ENCODE peak calls at places on chromosomes 7 and 10, in seven cellular contexts. S is uterus; Y is AG04450; A is stimulated activated CD4-positive, alpha-beta T cell treated with anti-CD3 and anti-CD28 coated beads, Interleukin-15, amount 100 ng/mL, for 48 hours; Q is left colon; C is NCI-H748 treated with DMSO at 0.1 percent for 48 hours; H is mesendoderm. X is an unnamed sample.

GRCh38 chr10:29314726-29315125 is 25.9 kb downstream of the LYZL1 start:
- DNase-seq in C (no peak), Q (no peak), Y (no peak), S (no peak), A (no peak), H (no peak), X (no peak)

GRCh38 chr7:86645174-86645566 is 1.5 kb downstream of the GRM3 start:
- DNase-seq in A (no peak), Q (no peak), H (peak), Y (no peak), C (no peak), S (no peak), X (no peak)

GRCh38 chr7:42168512-42168911 is 68.5 kb downstream of the GLI3 start:
- DNase-seq in A (no peak), C (no peak), S (no peak), H (no peak), Y (no peak), Q (no peak), X (no peak)

GRCh38 chr10:124738441-124738840 is 5.7 kb downstream of the FAM53B start:
- DNase-seq in A (no peak), C (no peak), H (no peak), S (no peak), Q (no peak), Y (no peak), X (no peak)

GRCh38 chr10:72893136-72893798 is at the start of gene OIT3:
- DNase-seq in C (no peak), A (no peak), H (no peak), S (no peak), Y (no peak), Q (no peak), X (no peak)

GRCh38 chr7:18900801-18901200 is 216.6 kb downstream of the TWIST1 start:
- DNase-seq in Q (no peak), C (no peak), A (no peak), Y (no peak), H (no peak), S (no peak), X (no peak)

GRCh38 chr7:37942934-37943610 is 22.6 kb downstream of the EPDR1 start:
- DNase-seq in A (no peak), Q (peak), H (peak), C (no peak), S (peak), Y (no peak), X (no peak)

GRCh38 chr10:83917519-83918506 is 221.5 kb upstream of the GHITM start:
- DNase-seq in Q (no peak), H (peak), Y (no peak), C (no peak), A (no peak), S (no peak), X (no peak)

GRCh38 chr7:105205592-105206211 is 183.0 kb downstream of the SRPK2 start:
- DNase-seq in C (no peak), Q (no peak), S (no peak), Y (no peak), H (no peak), A (peak), X (no peak)

GRCh38 chr10:5720182-5720581 is 35.5 kb downstream of the TASOR2 start:
- DNase-seq in A (no peak), Q (no peak), S (no peak), C (no peak), H (no peak), Y (no peak), X (no peak)

GRCh38 chr10:28930520-28931495 is 253.5 kb downstream of the BAMBI start:
- DNase-seq in Y (no peak), H (no peak), S (no peak), C (no peak), A (no peak), Q (no peak), X (no peak)

GRCh38 chr10:132302421-132302820 is 5.3 kb downstream of the STK32C start:
- DNase-seq in C (no peak), A (no peak), Q (no peak), H (no peak), Y (no peak), S (peak), X (no peak)

GRCh38 chr7:21128418-21128817 is 299.5 kb upstream of the SP4 start:
- DNase-seq in H (no peak), Y (no peak), C (peak), Q (no peak), A (no peak), S (no peak), X (peak)

GRCh38 chr10:132777441-132777840 is 8.5 kb downstream of the NKX6-2 start:
- DNase-seq in A (no peak), H (no peak), C (no peak), Y (no peak), Q (no peak), S (no peak), X (no peak)

GRCh38 chr10:133359554-133359971 is 1.7 kb upstream of the FUOM start:
- DNase-seq in H (no peak), Q (peak), Y (no peak), S (no peak), C (peak), A (no peak), X (peak)

GRCh38 chr10:71471957-71472365 is 75.2 kb downstream of the CDH23 start:
- DNase-seq in C (no peak), S (peak), H (no peak), Y (no peak), A (no peak), Q (no peak), X (peak)

GRCh38 chr7:41699532-41699931 is 3.4 kb downstream of the INHBA start:
- DNase-seq in Q (no peak), Y (no peak), S (no peak), H (peak), A (no peak), C (no peak), X (no peak)

GRCh38 chr10:6498771-6499170 is 81.3 kb downstream of the PRKCQ start:
- DNase-seq in S (no peak), Y (no peak), Q (no peak), C (no peak), A (no peak), H (no peak), X (no peak)

GRCh38 chr7:23863209-23863798 is 153.3 kb downstream of the STK31 start:
- DNase-seq in C (peak), S (no peak), Q (no peak), A (no peak), Y (peak), H (peak), X (no peak)

GRCh38 chr10:124000792-124001201 is 92.6 kb downstream of the CHST15 start:
- DNase-seq in H (no peak), Q (no peak), S (no peak), A (no peak), Y (no peak), C (no peak), X (no peak)

GRCh38 chr7:97006146-97006950 is 995 bp downstream of the DLX6 start:
- DNase-seq in C (no peak), Y (no peak), S (no peak), Q (no peak), H (peak), A (no peak), X (peak)

GRCh38 chr7:12458520-12459131 is 55.0 kb upstream of the VWDE start:
- DNase-seq in A (no peak), C (peak), Y (no peak), S (no peak), Q (no peak), H (peak), X (no peak)

GRCh38 chr7:36439624-36440023 is 50.0 kb downstream of the ANLN start:
- DNase-seq in Y (no peak), S (no peak), H (no peak), A (no peak), Q (no peak), C (no peak), X (no peak)

GRCh38 chr7:128729489-128729888 is 9.7 kb upstream of the CALU start:
- DNase-seq in Y (no peak), Q (no peak), H (no peak), A (no peak), S (no peak), C (no peak), X (no peak)

GRCh38 chr7:16083931-16084330 is 337.4 kb downstream of the CRPPA start:
- DNase-seq in C (no peak), Q (no peak), S (no peak), Y (no peak), H (peak), A (no peak), X (no peak)

GRCh38 chr7:134330990-134331389 is 14.3 kb upstream of the SLC35B4 start:
- DNase-seq in C (no peak), Q (no peak), A (no peak), H (no peak), Y (no peak), S (no peak), X (no peak)

GRCh38 chr10:49737474-49738201 is 24.5 kb downstream of the OGDHL start:
- DNase-seq in Q (no peak), S (no peak), Y (no peak), A (no peak), H (no peak), C (no peak), X (no peak)

GRCh38 chr10:77371848-77372247 is 265.8 kb downstream of the KCNMA1 start:
- DNase-seq in C (no peak), Q (no peak), S (no peak), H (no peak), A (no peak), Y (no peak), X (peak)